ENCODE peak calls at places on chromosome 14, in nine cellular contexts. U, V, M, J, K, L, S, H and P are unnamed samples.

GRCh38 chr14:101963611-101964296 is 619 bp upstream of the DYNC1H1 start:
- DNase-seq in U (no peak), V (no peak), M (peak), J (no peak), K (no peak), L (no peak), S (no peak), H (no peak), P (no peak)

GRCh38 chr14:91349481-91350074 is 68.0 kb downstream of the CCDC88C start:
- DNase-seq in U (no peak), V (no peak), M (no peak), J (no peak), K (no peak), L (no peak), S (no peak), H (no peak), P (no peak)

GRCh38 chr14:46951103-46951502 is 299.5 kb upstream of the RPL10L start:
- DNase-seq in U (no peak), V (no peak), M (no peak), J (no peak), K (no peak), L (no peak), S (no peak), H (no peak), P (no peak)

GRCh38 chr14:52268191-52269061 is 928 bp downstream of the PTGDR start:
- DNase-seq in U (no peak), V (no peak), M (peak), J (no peak), K (peak), L (no peak), S (no peak), H (peak), P (peak)

GRCh38 chr14:101020971-101021370 is 117.4 kb upstream of the RTL1 start:
- DNase-seq in U (no peak), V (no peak), M (peak), J (no peak), K (no peak), L (no peak), S (no peak), H (no peak), P (no peak)

GRCh38 chr14:32077081-32078029 is at the start of gene ARHGAP5:
- DNase-seq in U (peak), V (no peak), M (no peak), J (no peak), K (peak), L (peak), S (peak), H (no peak), P (peak)

GRCh38 chr14:76924363-76925151 is 98.3 kb downstream of the LRRC74A start:
- DNase-seq in U (no peak), V (no peak), M (no peak), J (no peak), K (peak), L (no peak), S (no peak), H (no peak), P (no peak)

GRCh38 chr14:36066636-36067035 is 109.9 kb downstream of the PTCSC3 start:
- DNase-seq in U (no peak), V (no peak), M (no peak), J (no peak), K (no peak), L (no peak), S (no peak), H (no peak), P (no peak)

GRCh38 chr14:81363746-81364400 is 36.3 kb downstream of the STON2 start:
- DNase-seq in U (no peak), V (no peak), M (no peak), J (no peak), K (no peak), L (no peak), S (no peak), H (peak), P (no peak)
- H3K4me3 ChIP-seq in U (no peak), V (no peak), M (no peak), J (no peak), K (no peak), L (no peak), S (no peak), H (no peak), P (no peak)

GRCh38 chr14:98959958-98960616 is 311.9 kb downstream of the BCL11B start:
- DNase-seq in U (no peak), V (no peak), M (no peak), J (no peak), K (no peak), L (no peak), S (no peak), H (no peak), P (no peak)
- TF ChIP-seq CTCF in U (no peak), V (no peak), M (no peak), J (no peak), K (no peak), L (no peak), S (no peak), H (no peak), P (no peak)

DNA sequence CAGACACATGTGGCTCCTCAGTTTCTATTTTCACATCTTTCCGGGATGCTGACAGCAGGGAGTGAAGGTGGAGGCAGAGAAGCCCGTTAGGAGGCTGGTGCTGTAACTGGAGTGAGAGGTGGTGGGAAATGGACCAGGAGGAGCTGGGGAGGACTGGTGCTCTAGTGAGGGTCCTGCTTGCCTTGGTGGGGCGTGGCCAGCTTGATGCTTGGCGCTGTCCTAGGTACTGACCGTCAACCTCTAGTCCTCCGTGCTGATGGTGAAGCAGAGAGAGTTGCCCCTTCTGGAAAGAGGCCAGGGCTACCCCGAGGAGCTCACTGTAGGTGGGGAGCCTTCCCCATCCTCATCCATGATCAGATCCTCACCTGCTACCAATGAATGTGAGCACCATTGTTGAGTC is 1.4 kb downstream of the TRMT61A start:
- DNase-seq in U (peak), V (no peak), M (no peak), J (no peak), K (no peak), L (peak), S (no peak), H (no peak), P (peak)
- H3K4me3 ChIP-seq in U (peak), V (no peak), M (no peak), J (no peak), K (no peak), L (peak), S (no peak), H (peak), P (no peak)

DNA sequence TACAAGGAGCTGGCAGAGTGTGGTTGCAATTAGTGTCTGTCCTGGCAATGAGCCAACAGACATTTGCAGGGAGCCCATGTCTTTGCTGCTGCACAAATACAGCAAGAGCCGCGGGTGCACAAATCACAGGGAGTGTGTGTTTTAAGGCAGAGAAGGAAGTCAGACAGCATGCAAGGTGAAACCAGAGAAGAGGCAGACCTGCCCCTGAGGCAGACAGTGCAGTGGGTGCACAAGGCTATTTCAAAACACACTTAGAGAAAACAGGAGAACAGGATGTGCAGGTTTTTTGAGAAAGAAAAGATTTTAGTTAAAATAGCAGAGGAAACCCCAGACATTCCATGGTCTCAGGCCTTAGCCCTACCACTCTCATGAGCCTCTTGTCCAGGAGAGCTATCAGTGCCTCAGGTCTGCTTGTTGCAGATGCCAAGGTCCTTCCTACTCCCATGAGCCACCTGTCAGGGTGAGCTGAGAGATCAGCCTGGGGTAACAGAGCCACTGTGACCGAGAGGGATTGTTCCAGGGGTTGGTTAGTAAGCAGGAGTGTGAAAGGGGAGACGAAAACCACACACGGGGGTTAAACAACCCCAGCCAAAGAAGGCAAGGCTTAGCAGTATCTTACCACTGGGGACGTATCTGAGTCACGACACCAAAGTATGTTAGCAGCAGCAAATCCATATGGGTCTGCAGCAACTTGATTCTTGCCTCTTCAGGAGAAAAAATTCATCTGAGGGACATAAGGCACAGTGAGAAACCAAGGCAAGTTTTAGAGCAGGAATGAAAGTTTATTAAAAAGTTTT is 78.1 kb downstream of the C14orf132 start:
- DNase-seq in U (no peak), V (no peak), M (peak), J (no peak), K (no peak), L (no peak), S (no peak), H (no peak), P (no peak)
- TF ChIP-seq CTCF in U (no peak), V (no peak), M (no peak), J (no peak), K (no peak), L (no peak), S (no peak), H (no peak), P (no peak)

GRCh38 chr14:23547924-23548323 is 3.6 kb downstream of the ZFHX2 start:
- DNase-seq in U (no peak), V (no peak), M (no peak), J (no peak), K (no peak), L (no peak), S (no peak), H (no peak), P (no peak)
- H3K4me3 ChIP-seq in U (no peak), V (no peak), M (no peak), J (no peak), K (no peak), L (no peak), S (no peak), H (no peak), P (no peak)

DNA sequence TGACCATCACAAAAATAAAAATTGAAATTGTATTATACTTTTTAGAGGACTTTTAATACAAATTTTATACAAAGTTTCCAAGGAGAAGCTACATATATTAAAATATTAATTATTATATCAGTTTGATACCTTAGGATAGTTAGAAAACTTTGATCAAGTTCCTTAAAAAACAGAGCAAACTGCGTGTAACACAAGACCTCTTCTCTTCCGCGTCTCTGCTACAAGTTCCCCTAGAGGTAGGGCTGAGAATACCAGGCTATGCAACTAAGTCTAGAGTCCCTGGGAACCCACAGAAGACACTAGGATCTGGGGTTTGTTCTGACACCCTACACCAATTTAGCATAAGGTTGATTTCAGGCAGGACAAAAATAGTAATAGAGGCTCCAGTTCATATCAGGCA is 319.0 kb downstream of the FOXG1 start:
- DNase-seq in U (no peak), V (no peak), M (no peak), J (no peak), K (peak), L (peak), S (no peak), H (peak), P (peak)
- TF ChIP-seq CTCF in U (no peak), V (no peak), M (no peak), J (peak), K (peak), L (peak), S (no peak), H (peak), P (peak)

DNA sequence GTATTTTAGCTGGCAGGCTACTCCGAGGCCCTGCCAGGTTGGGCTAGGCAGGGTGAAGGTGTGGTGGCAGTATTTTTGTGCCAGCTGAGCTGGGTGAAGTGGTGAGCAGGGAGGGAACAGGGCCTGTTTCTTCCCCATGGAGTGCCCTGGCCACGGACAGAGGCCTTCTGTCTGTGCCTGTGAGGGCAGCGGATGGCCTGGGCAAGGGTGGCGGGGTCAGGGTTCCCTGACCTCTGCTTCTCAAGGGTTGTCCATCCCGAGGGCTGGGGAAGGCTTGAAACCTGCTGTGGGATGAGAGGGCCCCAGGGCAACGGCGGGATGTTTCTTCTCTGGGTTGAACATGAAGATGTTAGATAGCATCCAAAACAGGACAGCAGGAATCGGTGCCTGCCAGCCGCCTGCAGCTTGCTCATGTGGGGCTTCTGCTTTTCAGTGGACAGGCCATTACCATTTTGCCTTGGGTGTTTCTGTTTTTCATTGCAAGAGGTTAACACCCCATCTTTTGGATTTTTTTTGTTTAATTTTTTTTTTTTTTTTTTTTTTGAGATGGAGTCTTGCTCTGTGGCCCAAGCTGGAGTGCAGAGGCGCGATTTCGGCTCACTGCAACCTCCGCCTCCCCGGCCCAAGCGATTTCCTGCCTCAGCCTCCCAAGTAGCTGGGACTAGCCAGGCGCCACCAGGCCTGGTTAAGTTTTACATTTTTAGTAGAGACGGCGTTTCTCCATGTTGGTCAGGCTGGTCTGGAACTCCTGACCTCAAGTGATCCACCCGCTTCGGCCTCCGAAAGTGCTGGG is 3.3 kb downstream of the MTA1 start:
- DNase-seq in U (no peak), V (no peak), M (no peak), J (no peak), K (no peak), L (no peak), S (no peak), H (no peak), P (no peak)
- H3K4me3 ChIP-seq in U (no peak), V (no peak), M (no peak), J (no peak), K (no peak), L (peak), S (no peak), H (no peak), P (no peak)